ENCODE peak calls at places on chromosomes 2 and 18, in eight cellular contexts. F is AG08395; W is A549; D is HFFc6; E is AG04449; V is activated T-helper 9 cell treated with anti-CD3 and anti-CD28 coated beads, Interleukin-2, amount 50 U/mL, for 16 hours; B is NCI-H748 treated with DMSO at 0.1 percent for 48 hours; O is NCI-H446 treated with DMSO at 0.1 percent for 48 hours. I is an unnamed sample.

GRCh38 chr2:86492057-86492456 is 50.9 kb downstream of the KDM3A start:
- DNase-seq in E (no peak), B (no peak), D (no peak), O (no peak), F (no peak), W (no peak), V (no peak), I (no peak)

GRCh38 chr18:63774511-63774910 is 707 bp upstream of the SERPINB7 start:
- DNase-seq in W (no peak), F (no peak), D (no peak), B (no peak), E (no peak), O (no peak), V (no peak), I (no peak)

GRCh38 chr2:212001280-212001679 is 537.3 kb downstream of the ERBB4 start:
- DNase-seq in F (no peak), B (no peak), E (no peak), V (no peak), O (peak), W (no peak), D (no peak), I (no peak)

GRCh38 chr2:69013837-69014796 is 1.1 kb downstream of the ANTXR1 start:
- DNase-seq in O (no peak), W (peak), V (no peak), F (peak), D (peak), E (no peak), B (no peak), I (peak)

GRCh38 chr2:108988796-108989713 is at the start of gene EDAR:
- DNase-seq in F (no peak), B (peak), W (peak), D (no peak), E (no peak), O (no peak), V (peak), I (peak)

GRCh38 chr2:63218800-63219511 is 168.3 kb downstream of the OTX1 start:
- DNase-seq in E (no peak), O (no peak), B (no peak), D (no peak), W (no peak), F (no peak), V (no peak), I (no peak)

GRCh38 chr2:133712369-133712768 is 144.1 kb upstream of the NCKAP5 start:
- DNase-seq in O (no peak), D (no peak), F (no peak), E (no peak), W (no peak), V (no peak), B (no peak), I (no peak)

GRCh38 chr18:23194150-23194968 is 59.1 kb downstream of the CABLES1 start:
- DNase-seq in W (no peak), O (no peak), E (no peak), B (no peak), F (peak), V (no peak), D (no peak), I (no peak)

GRCh38 chr2:39433586-39434195 is 3.4 kb downstream of the MAP4K3 start:
- DNase-seq in V (no peak), E (no peak), W (no peak), O (no peak), B (no peak), D (no peak), F (no peak), I (peak)

GRCh38 chr2:136206613-136207012 is 88.7 kb upstream of the CXCR4 start:
- DNase-seq in E (no peak), F (no peak), O (peak), B (no peak), V (no peak), W (no peak), D (no peak), I (no peak)

GRCh38 chr2:65397122-65397521 is 35.3 kb downstream of the SPRED2 start:
- DNase-seq in D (no peak), W (no peak), O (no peak), E (no peak), B (no peak), F (no peak), V (no peak), I (peak)

GRCh38 chr2:233824373-233824772 is 30.0 kb downstream of the HJURP start:
- DNase-seq in F (no peak), O (no peak), B (no peak), D (no peak), W (no peak), V (no peak), E (no peak), I (no peak)

GRCh38 chr18:59267511-59268126 is 5.6 kb downstream of the RAX start:
- DNase-seq in V (no peak), O (no peak), B (no peak), W (peak), E (no peak), D (no peak), F (peak), I (no peak)